ENCODE peak calls at places on chromosomes 4 and X, in eight cellular contexts. One of them, this sample, is unnamed.

GRCh38 chrX:24396236-24396929 is 35.9 kb downstream of the SUPT20HL1 start:
- DNase-seq in colonic mucosa: no peak
- DNase-seq in left cardiac atrium: no peak
- DNase-seq in T-helper 1 cell: no peak
- DNase-seq in activated T-helper 1 cell treated with anti-CD3 and anti-CD28 coated beads, Interleukin-12 subunit alpha, Interleukin-12 subunit beta, Interleukin-2, Interleukin-4 antibody, amounts not matched to agents 30 ng/mL and 10 ng/mL and 1 ng/mL, durations not matched to agents 14 hours and 24 hours and 36 hours: no peak
- DNase-seq in GM20000: no peak
- DNase-seq in osteocyte: no peak
- DNase-seq in WTC11: no peak
- DNase-seq in this sample: no peak

GRCh38 chr4:1903035-1903434 is 31.8 kb downstream of the NSD2 start:
- DNase-seq in colonic mucosa: no peak
- DNase-seq in left cardiac atrium: no peak
- DNase-seq in T-helper 1 cell: no peak
- DNase-seq in activated T-helper 1 cell treated with anti-CD3 and anti-CD28 coated beads, Interleukin-12 subunit alpha, Interleukin-12 subunit beta, Interleukin-2, Interleukin-4 antibody, amounts not matched to agents 30 ng/mL and 10 ng/mL and 1 ng/mL, durations not matched to agents 14 hours and 24 hours and 36 hours: no peak
- DNase-seq in GM20000: no peak
- DNase-seq in osteocyte: no peak
- DNase-seq in WTC11: no peak
- DNase-seq in this sample: no peak

GRCh38 chrX:26558719-26559386 is 342.9 kb downstream of the MAGEB5 start:
- DNase-seq in colonic mucosa: no peak
- DNase-seq in left cardiac atrium: no peak
- DNase-seq in T-helper 1 cell: no peak
- DNase-seq in activated T-helper 1 cell treated with anti-CD3 and anti-CD28 coated beads, Interleukin-12 subunit alpha, Interleukin-12 subunit beta, Interleukin-2, Interleukin-4 antibody, amounts not matched to agents 30 ng/mL and 10 ng/mL and 1 ng/mL, durations not matched to agents 14 hours and 24 hours and 36 hours: no peak
- DNase-seq in GM20000: no peak
- DNase-seq in osteocyte: no peak
- DNase-seq in WTC11: peak; percentile 6
- DNase-seq in this sample: no peak

GRCh38 chr4:80592950-80593349 is 257.4 kb downstream of the CFAP299 start:
- DNase-seq in colonic mucosa: no peak
- DNase-seq in left cardiac atrium: no peak
- DNase-seq in T-helper 1 cell: no peak
- DNase-seq in activated T-helper 1 cell treated with anti-CD3 and anti-CD28 coated beads, Interleukin-12 subunit alpha, Interleukin-12 subunit beta, Interleukin-2, Interleukin-4 antibody, amounts not matched to agents 30 ng/mL and 10 ng/mL and 1 ng/mL, durations not matched to agents 14 hours and 24 hours and 36 hours: no peak
- DNase-seq in GM20000: peak; percentile 6
- DNase-seq in osteocyte: no peak
- DNase-seq in WTC11: no peak
- DNase-seq in this sample: no peak

GRCh38 chrX:135520022-135520552 is 373 bp upstream of the INTS6L start:
- DNase-seq in colonic mucosa: no peak
- DNase-seq in left cardiac atrium: no peak
- DNase-seq in T-helper 1 cell: no peak
- DNase-seq in activated T-helper 1 cell treated with anti-CD3 and anti-CD28 coated beads, Interleukin-12 subunit alpha, Interleukin-12 subunit beta, Interleukin-2, Interleukin-4 antibody, amounts not matched to agents 30 ng/mL and 10 ng/mL and 1 ng/mL, durations not matched to agents 14 hours and 24 hours and 36 hours: no peak
- DNase-seq in GM20000: no peak
- DNase-seq in osteocyte: no peak
- DNase-seq in WTC11: no peak
- DNase-seq in this sample: no peak

GRCh38 chr4:21276046-21276445 is 575.8 kb downstream of the PACRGL start:
- DNase-seq in colonic mucosa: no peak
- DNase-seq in left cardiac atrium: no peak
- DNase-seq in T-helper 1 cell: no peak
- DNase-seq in activated T-helper 1 cell treated with anti-CD3 and anti-CD28 coated beads, Interleukin-12 subunit alpha, Interleukin-12 subunit beta, Interleukin-2, Interleukin-4 antibody, amounts not matched to agents 30 ng/mL and 10 ng/mL and 1 ng/mL, durations not matched to agents 14 hours and 24 hours and 36 hours: no peak
- DNase-seq in GM20000: no peak
- DNase-seq in osteocyte: no peak
- DNase-seq in WTC11: no peak
- DNase-seq in this sample: no peak

GRCh38 chrX:107047622-107048021 is 47.6 kb upstream of the MORC4 start:
- DNase-seq in colonic mucosa: no peak
- DNase-seq in left cardiac atrium: no peak
- DNase-seq in T-helper 1 cell: no peak
- DNase-seq in activated T-helper 1 cell treated with anti-CD3 and anti-CD28 coated beads, Interleukin-12 subunit alpha, Interleukin-12 subunit beta, Interleukin-2, Interleukin-4 antibody, amounts not matched to agents 30 ng/mL and 10 ng/mL and 1 ng/mL, durations not matched to agents 14 hours and 24 hours and 36 hours: no peak
- DNase-seq in GM20000: no peak
- DNase-seq in osteocyte: no peak
- DNase-seq in WTC11: no peak
- DNase-seq in this sample: no peak

GRCh38 chr4:10889819-10890218 is 205.3 kb upstream of the CLNK start:
- DNase-seq in colonic mucosa: no peak
- DNase-seq in left cardiac atrium: no peak
- DNase-seq in T-helper 1 cell: no peak
- DNase-seq in activated T-helper 1 cell treated with anti-CD3 and anti-CD28 coated beads, Interleukin-12 subunit alpha, Interleukin-12 subunit beta, Interleukin-2, Interleukin-4 antibody, amounts not matched to agents 30 ng/mL and 10 ng/mL and 1 ng/mL, durations not matched to agents 14 hours and 24 hours and 36 hours: no peak
- DNase-seq in GM20000: no peak
- DNase-seq in osteocyte: no peak
- DNase-seq in WTC11: no peak
- DNase-seq in this sample: no peak

GRCh38 chrX:47143894-47144625 is 442 bp downstream of the NDUFB11 start:
- DNase-seq in colonic mucosa: peak; percentile 27
- DNase-seq in left cardiac atrium: peak; percentile 39
- DNase-seq in T-helper 1 cell: peak; percentile 31
- DNase-seq in activated T-helper 1 cell treated with anti-CD3 and anti-CD28 coated beads, Interleukin-12 subunit alpha, Interleukin-12 subunit beta, Interleukin-2, Interleukin-4 antibody, amounts not matched to agents 30 ng/mL and 10 ng/mL and 1 ng/mL, durations not matched to agents 14 hours and 24 hours and 36 hours: no peak
- DNase-seq in GM20000: peak; percentile 57
- DNase-seq in osteocyte: no peak
- DNase-seq in WTC11: peak; percentile 18
- DNase-seq in this sample: no peak

GRCh38 chr4:168724243-168724642 is 227.4 kb downstream of the PALLD start:
- DNase-seq in colonic mucosa: no peak
- DNase-seq in left cardiac atrium: no peak
- DNase-seq in T-helper 1 cell: no peak
- DNase-seq in activated T-helper 1 cell treated with anti-CD3 and anti-CD28 coated beads, Interleukin-12 subunit alpha, Interleukin-12 subunit beta, Interleukin-2, Interleukin-4 antibody, amounts not matched to agents 30 ng/mL and 10 ng/mL and 1 ng/mL, durations not matched to agents 14 hours and 24 hours and 36 hours: no peak
- DNase-seq in GM20000: no peak
- DNase-seq in osteocyte: no peak
- DNase-seq in WTC11: no peak
- DNase-seq in this sample: no peak

GRCh38 chrX:106612403-106612789 is 618 bp downstream of the RADX start:
- DNase-seq in colonic mucosa: no peak
- DNase-seq in left cardiac atrium: no peak
- DNase-seq in T-helper 1 cell: no peak
- DNase-seq in activated T-helper 1 cell treated with anti-CD3 and anti-CD28 coated beads, Interleukin-12 subunit alpha, Interleukin-12 subunit beta, Interleukin-2, Interleukin-4 antibody, amounts not matched to agents 30 ng/mL and 10 ng/mL and 1 ng/mL, durations not matched to agents 14 hours and 24 hours and 36 hours: no peak
- DNase-seq in GM20000: no peak
- DNase-seq in osteocyte: no peak
- DNase-seq in WTC11: no peak
- DNase-seq in this sample: no peak

GRCh38 chr4:15336410-15337184 is 91.2 kb upstream of the C1QTNF7 start:
- DNase-seq in colonic mucosa: no peak
- DNase-seq in left cardiac atrium: no peak
- DNase-seq in T-helper 1 cell: no peak
- DNase-seq in activated T-helper 1 cell treated with anti-CD3 and anti-CD28 coated beads, Interleukin-12 subunit alpha, Interleukin-12 subunit beta, Interleukin-2, Interleukin-4 antibody, amounts not matched to agents 30 ng/mL and 10 ng/mL and 1 ng/mL, durations not matched to agents 14 hours and 24 hours and 36 hours: no peak
- DNase-seq in GM20000: no peak
- DNase-seq in osteocyte: no peak
- DNase-seq in WTC11: no peak
- DNase-seq in this sample: no peak

GRCh38 chrX:109954955-109955354 is 48.0 kb upstream of the TMEM164 start:
- DNase-seq in colonic mucosa: no peak
- DNase-seq in left cardiac atrium: no peak
- DNase-seq in T-helper 1 cell: no peak
- DNase-seq in activated T-helper 1 cell treated with anti-CD3 and anti-CD28 coated beads, Interleukin-12 subunit alpha, Interleukin-12 subunit beta, Interleukin-2, Interleukin-4 antibody, amounts not matched to agents 30 ng/mL and 10 ng/mL and 1 ng/mL, durations not matched to agents 14 hours and 24 hours and 36 hours: no peak
- DNase-seq in GM20000: no peak
- DNase-seq in osteocyte: no peak
- DNase-seq in WTC11: no peak
- DNase-seq in this sample: no peak

GRCh38 chrX:68938244-68939004 is 109.6 kb downstream of the EFNB1 start:
- DNase-seq in colonic mucosa: peak; percentile 14
- DNase-seq in left cardiac atrium: no peak
- DNase-seq in T-helper 1 cell: no peak
- DNase-seq in activated T-helper 1 cell treated with anti-CD3 and anti-CD28 coated beads, Interleukin-12 subunit alpha, Interleukin-12 subunit beta, Interleukin-2, Interleukin-4 antibody, amounts not matched to agents 30 ng/mL and 10 ng/mL and 1 ng/mL, durations not matched to agents 14 hours and 24 hours and 36 hours: no peak
- DNase-seq in GM20000: no peak
- DNase-seq in osteocyte: peak; percentile 80
- DNase-seq in WTC11: no peak
- DNase-seq in this sample: no peak

GRCh38 chr4:168637872-168638756 is 141.3 kb downstream of the PALLD start:
- DNase-seq in colonic mucosa: no peak
- DNase-seq in left cardiac atrium: no peak
- DNase-seq in T-helper 1 cell: no peak
- DNase-seq in activated T-helper 1 cell treated with anti-CD3 and anti-CD28 coated beads, Interleukin-12 subunit alpha, Interleukin-12 subunit beta, Interleukin-2, Interleukin-4 antibody, amounts not matched to agents 30 ng/mL and 10 ng/mL and 1 ng/mL, durations not matched to agents 14 hours and 24 hours and 36 hours: no peak
- DNase-seq in GM20000: no peak
- DNase-seq in osteocyte: no peak
- DNase-seq in WTC11: no peak
- DNase-seq in this sample: no peak

GRCh38 chr4:13108096-13108495 is 376.0 kb downstream of the RAB28 start:
- DNase-seq in colonic mucosa: no peak
- DNase-seq in left cardiac atrium: no peak
- DNase-seq in T-helper 1 cell: no peak
- DNase-seq in activated T-helper 1 cell treated with anti-CD3 and anti-CD28 coated beads, Interleukin-12 subunit alpha, Interleukin-12 subunit beta, Interleukin-2, Interleukin-4 antibody, amounts not matched to agents 30 ng/mL and 10 ng/mL and 1 ng/mL, durations not matched to agents 14 hours and 24 hours and 36 hours: no peak
- DNase-seq in GM20000: no peak
- DNase-seq in osteocyte: no peak
- DNase-seq in WTC11: no peak
- DNase-seq in this sample: no peak

GRCh38 chrX:42289492-42290385 is 366.4 kb upstream of the CASK start:
- DNase-seq in colonic mucosa: no peak
- DNase-seq in left cardiac atrium: no peak
- DNase-seq in T-helper 1 cell: no peak
- DNase-seq in activated T-helper 1 cell treated with anti-CD3 and anti-CD28 coated beads, Interleukin-12 subunit alpha, Interleukin-12 subunit beta, Interleukin-2, Interleukin-4 antibody, amounts not matched to agents 30 ng/mL and 10 ng/mL and 1 ng/mL, durations not matched to agents 14 hours and 24 hours and 36 hours: no peak
- DNase-seq in GM20000: no peak
- DNase-seq in osteocyte: no peak
- DNase-seq in WTC11: no peak
- DNase-seq in this sample: no peak

GRCh38 chr4:100984901-100985300 is 362.4 kb downstream of the PPP3CA start:
- DNase-seq in colonic mucosa: no peak
- DNase-seq in left cardiac atrium: no peak
- DNase-seq in T-helper 1 cell: no peak
- DNase-seq in activated T-helper 1 cell treated with anti-CD3 and anti-CD28 coated beads, Interleukin-12 subunit alpha, Interleukin-12 subunit beta, Interleukin-2, Interleukin-4 antibody, amounts not matched to agents 30 ng/mL and 10 ng/mL and 1 ng/mL, durations not matched to agents 14 hours and 24 hours and 36 hours: no peak
- DNase-seq in GM20000: no peak
- DNase-seq in osteocyte: no peak
- DNase-seq in WTC11: no peak
- DNase-seq in this sample: no peak

GRCh38 chr4:83083925-83084475 is 30.5 kb downstream of the PLAC8 start:
- DNase-seq in colonic mucosa: no peak
- DNase-seq in left cardiac atrium: peak; percentile 51
- DNase-seq in T-helper 1 cell: peak; percentile 41
- DNase-seq in activated T-helper 1 cell treated with anti-CD3 and anti-CD28 coated beads, Interleukin-12 subunit alpha, Interleukin-12 subunit beta, Interleukin-2, Interleukin-4 antibody, amounts not matched to agents 30 ng/mL and 10 ng/mL and 1 ng/mL, durations not matched to agents 14 hours and 24 hours and 36 hours: peak; percentile 50
- DNase-seq in GM20000: no peak
- DNase-seq in osteocyte: no peak
- DNase-seq in WTC11: no peak
- DNase-seq in this sample: no peak

GRCh38 chr4:158535130-158535614 is 13.5 kb downstream of the RXFP1 start:
- DNase-seq in colonic mucosa: no peak
- DNase-seq in left cardiac atrium: no peak
- DNase-seq in T-helper 1 cell: no peak
- DNase-seq in activated T-helper 1 cell treated with anti-CD3 and anti-CD28 coated beads, Interleukin-12 subunit alpha, Interleukin-12 subunit beta, Interleukin-2, Interleukin-4 antibody, amounts not matched to agents 30 ng/mL and 10 ng/mL and 1 ng/mL, durations not matched to agents 14 hours and 24 hours and 36 hours: no peak
- DNase-seq in GM20000: no peak
- DNase-seq in osteocyte: no peak
- DNase-seq in WTC11: no peak
- DNase-seq in this sample: peak; percentile 5

GRCh38 chr4:138952405-138952804 is 63.2 kb upstream of the NOCT start:
- DNase-seq in colonic mucosa: no peak
- DNase-seq in left cardiac atrium: no peak
- DNase-seq in T-helper 1 cell: no peak
- DNase-seq in activated T-helper 1 cell treated with anti-CD3 and anti-CD28 coated beads, Interleukin-12 subunit alpha, Interleukin-12 subunit beta, Interleukin-2, Interleukin-4 antibody, amounts not matched to agents 30 ng/mL and 10 ng/mL and 1 ng/mL, durations not matched to agents 14 hours and 24 hours and 36 hours: no peak
- DNase-seq in GM20000: no peak
- DNase-seq in osteocyte: no peak
- DNase-seq in WTC11: no peak
- DNase-seq in this sample: no peak

GRCh38 chrX:150269613-150270254 is 93.4 kb upstream of the MAMLD1 start:
- DNase-seq in colonic mucosa: no peak
- DNase-seq in left cardiac atrium: no peak
- DNase-seq in T-helper 1 cell: no peak
- DNase-seq in activated T-helper 1 cell treated with anti-CD3 and anti-CD28 coated beads, Interleukin-12 subunit alpha, Interleukin-12 subunit beta, Interleukin-2, Interleukin-4 antibody, amounts not matched to agents 30 ng/mL and 10 ng/mL and 1 ng/mL, durations not matched to agents 14 hours and 24 hours and 36 hours: no peak
- DNase-seq in GM20000: no peak
- DNase-seq in osteocyte: peak; percentile 59
- DNase-seq in WTC11: no peak
- DNase-seq in this sample: no peak

GRCh38 chrX:15751160-15751819 is 13.2 kb downstream of the CA5B start:
- DNase-seq in colonic mucosa: no peak
- DNase-seq in left cardiac atrium: no peak
- DNase-seq in T-helper 1 cell: no peak
- DNase-seq in activated T-helper 1 cell treated with anti-CD3 and anti-CD28 coated beads, Interleukin-12 subunit alpha, Interleukin-12 subunit beta, Interleukin-2, Interleukin-4 antibody, amounts not matched to agents 30 ng/mL and 10 ng/mL and 1 ng/mL, durations not matched to agents 14 hours and 24 hours and 36 hours: no peak
- DNase-seq in GM20000: no peak
- DNase-seq in osteocyte: peak; percentile 5
- DNase-seq in WTC11: no peak
- DNase-seq in this sample: no peak

GRCh38 chr4:170091069-170091696 is 1.4 kb upstream of the AADAT start:
- DNase-seq in colonic mucosa: no peak
- DNase-seq in left cardiac atrium: no peak
- DNase-seq in T-helper 1 cell: no peak
- DNase-seq in activated T-helper 1 cell treated with anti-CD3 and anti-CD28 coated beads, Interleukin-12 subunit alpha, Interleukin-12 subunit beta, Interleukin-2, Interleukin-4 antibody, amounts not matched to agents 30 ng/mL and 10 ng/mL and 1 ng/mL, durations not matched to agents 14 hours and 24 hours and 36 hours: no peak
- DNase-seq in GM20000: no peak
- DNase-seq in osteocyte: no peak
- DNase-seq in WTC11: peak; percentile 41
- DNase-seq in this sample: no peak

GRCh38 chrX:153734871-153735270 is 10.2 kb downstream of the ABCD1 start:
- DNase-seq in colonic mucosa: no peak
- DNase-seq in left cardiac atrium: no peak
- DNase-seq in T-helper 1 cell: no peak
- DNase-seq in activated T-helper 1 cell treated with anti-CD3 and anti-CD28 coated beads, Interleukin-12 subunit alpha, Interleukin-12 subunit beta, Interleukin-2, Interleukin-4 antibody, amounts not matched to agents 30 ng/mL and 10 ng/mL and 1 ng/mL, durations not matched to agents 14 hours and 24 hours and 36 hours: no peak
- DNase-seq in GM20000: no peak
- DNase-seq in osteocyte: no peak
- DNase-seq in WTC11: no peak
- DNase-seq in this sample: no peak

GRCh38 chr4:106083065-106083464 is 187.8 kb downstream of the NPNT start:
- DNase-seq in colonic mucosa: no peak
- DNase-seq in left cardiac atrium: no peak
- DNase-seq in T-helper 1 cell: no peak
- DNase-seq in activated T-helper 1 cell treated with anti-CD3 and anti-CD28 coated beads, Interleukin-12 subunit alpha, Interleukin-12 subunit beta, Interleukin-2, Interleukin-4 antibody, amounts not matched to agents 30 ng/mL and 10 ng/mL and 1 ng/mL, durations not matched to agents 14 hours and 24 hours and 36 hours: no peak
- DNase-seq in GM20000: no peak
- DNase-seq in osteocyte: peak; percentile 77
- DNase-seq in WTC11: no peak
- DNase-seq in this sample: no peak

GRCh38 chr4:2570551-2571222 is 34.2 kb downstream of the FAM193A start:
- DNase-seq in colonic mucosa: no peak
- DNase-seq in left cardiac atrium: peak; percentile 36
- DNase-seq in T-helper 1 cell: peak; percentile 14
- DNase-seq in activated T-helper 1 cell treated with anti-CD3 and anti-CD28 coated beads, Interleukin-12 subunit alpha, Interleukin-12 subunit beta, Interleukin-2, Interleukin-4 antibody, amounts not matched to agents 30 ng/mL and 10 ng/mL and 1 ng/mL, durations not matched to agents 14 hours and 24 hours and 36 hours: peak; percentile 69
- DNase-seq in GM20000: peak; percentile 75
- DNase-seq in osteocyte: no peak
- DNase-seq in WTC11: no peak
- DNase-seq in this sample: no peak

GRCh38 chr4:168713193-168713592 is 216.3 kb downstream of the PALLD start:
- DNase-seq in colonic mucosa: no peak
- DNase-seq in left cardiac atrium: no peak
- DNase-seq in T-helper 1 cell: no peak
- DNase-seq in activated T-helper 1 cell treated with anti-CD3 and anti-CD28 coated beads, Interleukin-12 subunit alpha, Interleukin-12 subunit beta, Interleukin-2, Interleukin-4 antibody, amounts not matched to agents 30 ng/mL and 10 ng/mL and 1 ng/mL, durations not matched to agents 14 hours and 24 hours and 36 hours: no peak
- DNase-seq in GM20000: no peak
- DNase-seq in osteocyte: no peak
- DNase-seq in WTC11: no peak
- DNase-seq in this sample: no peak

GRCh38 chrX:130788786-130789581 is 114.0 kb downstream of the ENOX2 start:
- DNase-seq in colonic mucosa: no peak
- DNase-seq in left cardiac atrium: no peak
- DNase-seq in T-helper 1 cell: no peak
- DNase-seq in activated T-helper 1 cell treated with anti-CD3 and anti-CD28 coated beads, Interleukin-12 subunit alpha, Interleukin-12 subunit beta, Interleukin-2, Interleukin-4 antibody, amounts not matched to agents 30 ng/mL and 10 ng/mL and 1 ng/mL, durations not matched to agents 14 hours and 24 hours and 36 hours: no peak
- DNase-seq in GM20000: no peak
- DNase-seq in osteocyte: no peak
- DNase-seq in WTC11: no peak
- DNase-seq in this sample: no peak

GRCh38 chr4:76611164-76611563 is 176.1 kb downstream of the SHROOM3 start:
- DNase-seq in colonic mucosa: no peak
- DNase-seq in left cardiac atrium: no peak
- DNase-seq in T-helper 1 cell: no peak
- DNase-seq in activated T-helper 1 cell treated with anti-CD3 and anti-CD28 coated beads, Interleukin-12 subunit alpha, Interleukin-12 subunit beta, Interleukin-2, Interleukin-4 antibody, amounts not matched to agents 30 ng/mL and 10 ng/mL and 1 ng/mL, durations not matched to agents 14 hours and 24 hours and 36 hours: no peak
- DNase-seq in GM20000: no peak
- DNase-seq in osteocyte: no peak
- DNase-seq in WTC11: no peak
- DNase-seq in this sample: no peak

GRCh38 chr4:9924750-9925149 is 96.5 kb downstream of the SLC2A9 start:
- DNase-seq in colonic mucosa: no peak
- DNase-seq in left cardiac atrium: no peak
- DNase-seq in T-helper 1 cell: no peak
- DNase-seq in activated T-helper 1 cell treated with anti-CD3 and anti-CD28 coated beads, Interleukin-12 subunit alpha, Interleukin-12 subunit beta, Interleukin-2, Interleukin-4 antibody, amounts not matched to agents 30 ng/mL and 10 ng/mL and 1 ng/mL, durations not matched to agents 14 hours and 24 hours and 36 hours: no peak
- DNase-seq in GM20000: no peak
- DNase-seq in osteocyte: no peak
- DNase-seq in WTC11: no peak
- DNase-seq in this sample: no peak